ENCODE peak calls at places on chromosomes 12 and 14, in nine cellular contexts. D is AG04450; N is fibroblast of lung; S is lower lobe of right lung; H is GM12865; M is CD4-positive, alpha-beta T cell; B is mucosa of descending colon; Q is osteocyte; U is suprapubic skin. T is an unnamed sample.
A peak's percentile ranks its signal among the peaks of the same experiment; 100 is the strongest.

GRCh38 chr12:76220980-76221379 is 127.2 kb downstream of the BBS10 start:
- DNase-seq in N (no peak), H (no peak), D (no peak), Q (no peak), S (no peak), U (no peak), M (no peak), B (no peak), T (no peak)

GRCh38 chr12:112275211-112275610 is 107.0 kb downstream of the HECTD4 start:
- DNase-seq in B (peak; percentile 40), N (no peak), H (no peak), Q (no peak), U (no peak), D (no peak), M (no peak), S (no peak), T (no peak)

GRCh38 chr12:28759334-28759733 is 389.7 kb upstream of the FAR2 start:
- DNase-seq in B (no peak), S (no peak), H (no peak), M (no peak), D (no peak), N (peak; percentile 39), U (no peak), Q (no peak), T (peak; percentile 33)

GRCh38 chr12:81558031-81558430 is 201.1 kb downstream of the PPFIA2 start:
- DNase-seq in S (no peak), D (no peak), M (no peak), U (no peak), B (no peak), Q (no peak), H (no peak), N (peak; percentile 73), T (no peak)

GRCh38 chr12:120067084-120067869 is 49.3 kb downstream of the RAB35 start:
- DNase-seq in D (no peak), N (no peak), H (no peak), S (no peak), M (no peak), B (no peak), Q (no peak), U (no peak), T (no peak)

GRCh38 chr12:26135010-26135420 is 10.2 kb upstream of the BHLHE41 start:
- DNase-seq in S (peak; percentile 94), H (no peak), D (no peak), M (no peak), N (peak; percentile 83), B (peak; percentile 68), U (no peak), Q (no peak), T (no peak)

GRCh38 chr12:130121246-130122005 is 40.8 kb upstream of the FZD10 start:
- DNase-seq in Q (no peak), H (no peak), D (no peak), S (no peak), M (no peak), U (no peak), B (no peak), N (no peak), T (no peak)

GRCh38 chr14:65434216-65434850 is 21.8 kb downstream of the FUT8 start:
- DNase-seq in U (no peak), S (no peak), N (no peak), D (no peak), Q (no peak), B (no peak), M (no peak), H (no peak), T (no peak)

GRCh38 chr12:6927999-6928702 is 392 bp downstream of the ATN1 start:
- DNase-seq in B (no peak), H (no peak), U (no peak), N (no peak), S (no peak), Q (no peak), D (no peak), M (no peak), T (no peak)

GRCh38 chr12:75364918-75365317 is 26.0 kb upstream of the GLIPR1L2 start:
- DNase-seq in U (no peak), H (no peak), S (no peak), N (no peak), Q (no peak), M (no peak), D (no peak), B (no peak), T (no peak)

GRCh38 chr12:69515394-69515793 is 45.2 kb downstream of the FRS2 start:
- DNase-seq in Q (no peak), M (no peak), N (no peak), D (no peak), H (no peak), U (no peak), S (no peak), B (no peak), T (no peak)

GRCh38 chr12:120196363-120196762 is 1.8 kb upstream of the GCN1 start:
- DNase-seq in B (no peak), Q (no peak), M (no peak), N (no peak), S (no peak), H (no peak), D (no peak), U (no peak), T (no peak)

GRCh38 chr12:91332305-91332704 is 149.7 kb upstream of the DCN start:
- DNase-seq in U (no peak), H (no peak), M (no peak), Q (no peak), B (no peak), N (no peak), S (no peak), D (no peak), T (no peak)

GRCh38 chr14:36525746-36526099 is 5.7 kb upstream of the NKX2-1 start:
- DNase-seq in H (no peak), S (no peak), Q (no peak), U (no peak), D (no peak), N (no peak), M (no peak), B (no peak), T (no peak)

GRCh38 chr14:36522972-36523685 is 3.1 kb upstream of the NKX2-1 start:
- DNase-seq in U (no peak), S (no peak), Q (peak; percentile 63), B (no peak), M (no peak), D (no peak), N (no peak), H (no peak), T (no peak)

GRCh38 chr14:36524874-36525745 is 5.1 kb upstream of the NKX2-1 start:
- DNase-seq in U (no peak), S (peak; percentile 79), D (no peak), Q (peak; percentile 80), M (no peak), H (peak; percentile 25), B (peak; percentile 54), N (no peak), T (no peak)

GRCh38 chr14:36522347-36522971 is 2.4 kb upstream of the NKX2-1 start:
- DNase-seq in M (no peak), U (no peak), N (no peak), B (no peak), H (no peak), S (no peak), D (no peak), Q (peak; percentile 80), T (no peak)

GRCh38 chr14:36524220-36524837 is 4.3 kb upstream of the NKX2-1 start:
- DNase-seq in B (no peak), S (no peak), H (no peak), D (no peak), U (no peak), N (no peak), Q (peak; percentile 76), M (no peak), T (no peak)
- TF ChIP-seq CTCF in B (no peak), S (peak; percentile 27), H (no peak), D (no peak), U (peak; percentile 17), N (no peak), Q (no peak), M (no peak), T (no peak)

GRCh38 chr14:23286020-23286903 is at the start of gene HOMEZ:
- DNase-seq in Q (peak; percentile 99), B (peak; percentile 99), M (peak; percentile 98), U (peak; percentile 100), D (peak; percentile 95), N (peak; percentile 98), S (peak; percentile 99), H (peak; percentile 99), T (peak; percentile 97)
- TF ChIP-seq CTCF in Q (peak; percentile 26), B (no peak), M (no peak), U (no peak), D (peak; percentile 10), N (no peak), S (no peak), H (peak; percentile 2), T (no peak)

DNA sequence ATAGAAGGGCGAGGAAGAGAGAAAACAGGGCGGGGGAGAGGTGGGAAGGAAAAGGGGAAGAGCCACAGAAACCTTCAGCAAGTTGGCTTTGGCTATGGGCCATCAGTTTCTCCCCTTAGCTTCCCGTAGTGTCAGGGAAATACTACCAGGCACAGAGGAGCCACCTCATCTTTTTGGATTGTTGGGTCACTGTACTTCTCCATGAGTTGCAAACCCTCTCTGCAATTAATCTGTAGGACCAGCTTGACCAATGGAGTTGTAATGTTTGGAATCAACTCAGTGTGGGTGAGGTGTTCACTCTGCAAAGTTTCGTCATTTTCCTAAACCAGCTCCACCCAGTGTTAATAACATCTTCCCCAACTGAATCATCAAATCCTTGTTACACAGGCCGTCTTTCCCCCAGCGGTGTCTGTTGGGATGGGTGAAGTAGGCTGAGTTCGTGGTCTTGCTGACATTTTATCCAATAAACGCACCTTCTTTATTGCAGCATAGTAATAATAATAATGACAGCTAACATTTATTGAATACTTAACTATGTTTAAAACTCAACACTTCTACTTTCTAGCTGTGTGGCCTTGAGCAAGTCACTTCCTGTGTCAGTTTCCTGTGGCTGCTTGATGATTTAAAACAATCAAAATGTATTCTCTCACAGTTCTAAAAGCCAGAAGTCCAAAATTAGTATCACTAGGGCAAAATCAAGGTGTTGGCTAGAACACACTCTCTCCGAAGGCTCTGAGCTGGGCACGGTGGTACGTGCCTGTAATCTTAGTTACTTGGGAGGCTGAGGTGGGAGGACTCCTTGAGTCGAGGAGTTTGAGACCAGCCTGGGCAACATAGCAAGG is 8.1 kb upstream of the GLTP start:
- DNase-seq in U (no peak), Q (no peak), S (no peak), H (peak; percentile 77), D (peak; percentile 72), B (no peak), N (peak; percentile 95), M (no peak), T (peak; percentile 89)
- TF ChIP-seq CTCF in U (no peak), Q (no peak), S (no peak), H (no peak), D (peak; percentile 12), B (no peak), N (no peak), M (no peak), T (no peak)

GRCh38 chr14:63076476-63076875 is 31.2 kb upstream of the KCNH5 start:
- DNase-seq in D (no peak), Q (no peak), M (no peak), H (no peak), U (no peak), B (no peak), S (no peak), N (no peak), T (no peak)

DNA sequence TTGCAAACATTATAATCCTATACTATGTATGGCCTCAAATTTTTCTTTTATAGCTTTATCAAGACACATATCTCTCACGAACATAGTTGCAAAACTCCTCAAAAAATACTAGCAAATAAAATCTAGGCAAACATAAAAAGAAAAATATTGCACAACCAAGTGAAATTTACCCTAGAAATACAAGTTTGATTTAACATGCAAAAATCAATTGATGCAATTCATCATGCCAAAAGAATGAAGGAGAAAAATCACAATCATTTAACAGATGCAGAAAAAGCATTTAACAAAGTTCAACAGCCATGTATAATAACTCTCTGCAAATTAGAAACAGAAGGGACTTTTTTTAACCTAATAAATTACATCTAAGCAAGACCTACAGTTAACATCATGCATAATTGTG is 33.3 kb upstream of the KCNH5 start:
- DNase-seq in H (no peak), N (no peak), B (no peak), S (no peak), U (no peak), Q (no peak), D (no peak), M (no peak), T (no peak)
- TF ChIP-seq CTCF in H (no peak), N (no peak), B (no peak), S (no peak), U (no peak), Q (no peak), D (no peak), M (no peak), T (no peak)